ENCODE peak calls at places on chromosomes 16 and 17, in eight cellular contexts. P is thyroid gland; H is CD8-positive, alpha-beta T cell; O is PC-3; K is ascending aorta; X is PC-9; L is heart left ventricle; D is thoracic aorta. I is an unnamed sample.

GRCh38 chr16:50114357-50115129 is 38.6 kb upstream of the TENT4B start:
- DNase-seq in P (no peak), H (no peak), O (peak; percentile 35), K (no peak), X (peak; percentile 55), L (no peak), D (no peak), I (no peak)

GRCh38 chr17:15194859-15195277 is 70.3 kb downstream of the PMP22 start:
- DNase-seq in P (no peak), H (no peak), O (no peak), K (no peak), X (no peak), L (no peak), D (no peak), I (no peak)

GRCh38 chr16:75241412-75241811 is 10.0 kb downstream of the BCAR1 start:
- DNase-seq in P (no peak), H (no peak), O (no peak), K (no peak), X (no peak), L (peak; percentile 54), D (no peak), I (no peak)

GRCh38 chr17:66373944-66374817 is 71.8 kb downstream of the PRKCA start:
- DNase-seq in P (peak; percentile 20), H (peak; percentile 46), O (no peak), K (no peak), X (no peak), L (peak; percentile 62), D (no peak), I (no peak)

GRCh38 chr17:45031231-45032149 is 19.9 kb downstream of the DCAKD start:
- DNase-seq in P (no peak), H (no peak), O (no peak), K (no peak), X (no peak), L (no peak), D (no peak), I (no peak)

GRCh38 chr17:83058478-83059167 is 20.8 kb upstream of the METRNL start:
- DNase-seq in P (no peak), H (no peak), O (no peak), K (no peak), X (no peak), L (peak; percentile 50), D (peak; percentile 0), I (no peak)

GRCh38 chr16:51531271-51531670 is 380.2 kb upstream of the SALL1 start:
- DNase-seq in P (no peak), H (no peak), O (no peak), K (no peak), X (no peak), L (no peak), D (no peak), I (no peak)

GRCh38 chr17:7824021-7824924 is 9.7 kb upstream of the KDM6B start:
- DNase-seq in P (no peak), H (no peak), O (no peak), K (no peak), X (no peak), L (no peak), D (no peak), I (no peak)

GRCh38 chr16:11393366-11393765 is 48.1 kb downstream of the RMI2 start:
- DNase-seq in P (no peak), H (no peak), O (no peak), K (no peak), X (no peak), L (peak; percentile 55), D (no peak), I (no peak)

GRCh38 chr17:65523853-65524664 is 37.4 kb downstream of the AXIN2 start:
- DNase-seq in P (no peak), H (no peak), O (no peak), K (no peak), X (no peak), L (no peak), D (no peak), I (peak; percentile 23)

GRCh38 chr16:69917311-69917710 is 33.8 kb upstream of the CLEC18A start:
- DNase-seq in P (no peak), H (no peak), O (no peak), K (no peak), X (no peak), L (no peak), D (no peak), I (peak; percentile 28)

GRCh38 chr17:80789356-80789902 is 202.2 kb upstream of the CHMP6 start:
- DNase-seq in P (no peak), H (no peak), O (peak; percentile 84), K (no peak), X (peak; percentile 15), L (no peak), D (peak; percentile 35), I (peak; percentile 97)

GRCh38 chr16:30166202-30166902 is 17.1 kb upstream of the CORO1A start:
- DNase-seq in P (no peak), H (no peak), O (no peak), K (no peak), X (no peak), L (no peak), D (no peak), I (no peak)

GRCh38 chr17:9465216-9465921 is 110.3 kb downstream of the STX8 start:
- DNase-seq in P (no peak), H (no peak), O (no peak), K (no peak), X (no peak), L (no peak), D (no peak), I (peak; percentile 83)

GRCh38 chr17:50062323-50063243 is 6.7 kb downstream of the ITGA3 start:
- DNase-seq in P (peak; percentile 100), H (no peak), O (peak; percentile 100), K (peak; percentile 46), X (peak; percentile 99), L (peak; percentile 87), D (peak; percentile 77), I (peak; percentile 66)

GRCh38 chr16:1941162-1941923 is 1.7 kb downstream of the MSRB1 start:
- DNase-seq in P (no peak), H (no peak), O (no peak), K (no peak), X (no peak), L (no peak), D (no peak), I (peak; percentile 40)
- TF ChIP-seq CTCF in P (no peak), H (no peak), O (peak; percentile 10), K (no peak), X (no peak), L (no peak), D (no peak), I (peak; percentile 29)

DNA sequence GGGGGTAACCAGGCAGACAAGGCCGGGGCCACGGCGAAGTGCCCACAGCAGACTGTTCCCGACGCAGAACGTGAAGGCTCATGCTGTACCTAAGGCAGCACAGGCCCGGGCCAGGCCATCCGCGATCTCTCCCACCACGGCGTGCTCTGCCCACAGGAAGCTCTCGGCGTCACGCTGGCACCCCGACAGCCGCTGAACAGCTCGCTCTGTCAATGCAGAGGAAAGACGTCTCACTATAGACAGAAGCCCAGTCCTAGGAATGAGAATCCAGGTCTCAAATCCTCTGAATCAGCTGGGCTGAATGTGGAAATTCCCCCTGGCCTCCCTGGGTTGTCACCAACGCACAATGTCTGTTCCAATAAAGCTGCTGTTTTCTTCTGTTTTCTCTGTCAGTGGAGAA is 21.4 kb downstream of the SERPINF1 start:
- DNase-seq in P (peak; percentile 41), H (no peak), O (no peak), K (no peak), X (no peak), L (no peak), D (no peak), I (no peak)
- H3K4me3 ChIP-seq in P (no peak overlapping the region), H (no peak overlapping the region), O (no peak overlapping the region), K (no peak overlapping the region), X (no peak overlapping the region), L (peak overlapping the region; percentile 43), D (peak overlapping the region; percentile 10), I (no peak overlapping the region)

DNA sequence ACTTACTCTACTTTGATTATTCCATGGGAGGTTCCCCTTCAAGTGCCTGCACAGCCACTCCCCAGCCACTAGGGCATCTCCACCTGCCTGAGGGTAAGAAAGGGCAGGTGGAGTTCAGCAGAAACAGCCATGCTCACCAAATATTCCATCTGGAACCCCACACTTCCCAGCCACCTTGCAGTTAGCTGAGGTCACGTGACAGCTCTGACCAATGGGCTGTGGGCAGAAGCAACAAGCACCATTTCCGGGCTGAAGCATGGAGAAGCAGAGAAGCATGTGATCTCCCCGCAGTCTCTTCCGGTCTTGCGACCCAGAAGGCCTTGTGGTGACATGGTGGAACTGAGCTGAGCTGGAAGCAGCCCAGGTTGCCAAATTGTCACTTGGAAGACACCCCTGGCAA is 108.6 kb downstream of the CCT6B start:
- DNase-seq in P (no peak), H (no peak), O (no peak), K (no peak), X (no peak), L (no peak), D (no peak), I (no peak)
- TF ChIP-seq CTCF in P (no peak), H (no peak), O (peak; percentile 19), K (no peak), X (no peak), L (no peak), D (no peak), I (no peak)

GRCh38 chr17:78042542-78042941 is 84.0 kb downstream of the TNRC6C start:
- DNase-seq in P (no peak), H (no peak), O (no peak), K (no peak), X (no peak), L (no peak), D (no peak), I (no peak)

GRCh38 chr17:78038748-78039288 is 80.3 kb downstream of the TNRC6C start:
- DNase-seq in P (no peak), H (no peak), O (no peak), K (no peak), X (no peak), L (no peak), D (no peak), I (no peak)

GRCh38 chr17:78041401-78042179 is 83.1 kb downstream of the TNRC6C start:
- DNase-seq in P (no peak), H (no peak), O (peak; percentile 30), K (no peak), X (no peak), L (no peak), D (no peak), I (no peak)

GRCh38 chr17:78039581-78039980 is 81.1 kb downstream of the TNRC6C start:
- DNase-seq in P (no peak), H (no peak), O (no peak), K (no peak), X (no peak), L (no peak), D (no peak), I (no peak)

DNA sequence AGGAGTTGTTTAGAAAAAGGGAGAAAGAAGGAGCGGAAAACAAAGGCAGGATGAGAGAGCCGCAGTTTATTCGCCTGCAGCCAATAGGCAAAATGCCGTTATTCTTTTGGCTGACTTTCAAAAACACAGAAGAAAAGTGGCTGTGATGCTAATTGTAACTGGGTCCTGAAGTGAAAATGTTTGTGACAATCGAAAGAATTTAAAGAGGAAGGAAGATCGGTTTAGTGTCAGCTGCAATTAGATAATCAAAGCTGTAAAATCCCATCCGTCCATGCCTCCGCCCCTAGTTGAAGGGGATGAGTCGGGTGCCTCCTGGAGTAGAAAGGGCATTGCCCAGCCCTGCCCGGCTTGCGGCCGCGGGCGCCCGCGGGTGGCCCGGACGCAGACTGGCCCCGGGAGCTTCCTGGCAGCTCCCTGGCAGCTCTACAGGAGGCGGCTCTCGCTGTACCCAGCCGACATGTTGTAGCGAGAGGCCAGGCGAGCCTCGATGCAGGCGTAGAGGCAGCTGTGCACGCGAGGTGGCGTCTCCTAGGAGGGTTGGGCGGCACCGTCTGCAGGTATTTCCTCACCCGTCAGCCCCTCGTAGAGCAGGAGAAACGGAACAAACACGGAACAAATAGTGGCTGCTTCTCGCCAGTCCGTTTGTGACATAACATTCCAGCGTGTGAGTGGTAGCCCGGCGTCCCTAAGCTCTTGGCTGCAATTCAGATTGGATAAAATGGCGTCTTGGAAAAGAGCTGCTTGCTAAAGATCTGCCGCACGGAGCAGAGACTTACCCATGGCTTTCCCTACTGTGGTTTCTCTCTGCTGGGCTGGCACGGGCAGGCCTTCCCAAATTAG is 82.3 kb downstream of the TNRC6C start:
- DNase-seq in P (peak; percentile 49), H (peak; percentile 10), O (peak; percentile 80), K (peak; percentile 21), X (no peak), L (peak; percentile 84), D (peak; percentile 3), I (no peak)
- H3K4me3 ChIP-seq in P (peak overlapping the region; percentile 22), H (peak overlapping the region; percentile 22), O (peak overlapping the region; percentile 71), K (peak overlapping the region; percentile 57), X (no peak overlapping the region), L (peak overlapping the region; percentile 66), D (peak overlapping the region; percentile 75), I (peak overlapping the region; percentile 49)

I was measured in choroid plexus epithelial cell.